ENCODE peak calls at places on chromosomes 5 and 9, in five cellular contexts. G is endothelial cell; T is 8988T; S is CD8-positive, alpha-beta memory T cell; Q is activated T-cell treated with anti-CD3 and anti-CD28 coated beads for 1 hour. L is an unnamed sample.

GRCh38 chr5:78004559-78004958 is 228.4 kb upstream of the TBCA start:
- DNase-seq in S (no peak), T (no peak), Q (no peak), G (no peak), L (no peak)

GRCh38 chr5:149358294-149358651 is 427 bp downstream of the PCYOX1L start:
- DNase-seq in Q (no peak), G (peak), T (no peak), S (peak), L (peak)

GRCh38 chr9:37395663-37396062 is 26.8 kb upstream of the GRHPR start:
- DNase-seq in S (no peak), G (no peak), T (no peak), Q (no peak), L (no peak)

GRCh38 chr5:31783762-31784161 is 144.8 kb downstream of the PDZD2 start:
- DNase-seq in T (no peak), G (no peak), Q (no peak), S (no peak), L (no peak)

GRCh38 chr5:13322769-13323168 is 621.7 kb downstream of the DNAH5 start:
- DNase-seq in Q (no peak), T (no peak), G (no peak), S (no peak), L (no peak)

GRCh38 chr5:115424030-115424429 is 120.5 kb downstream of the FEM1C start:
- DNase-seq in T (no peak), Q (no peak), G (no peak), S (no peak), L (no peak)

GRCh38 chr9:21102311-21102710 is 24.6 kb upstream of the IFNB1 start:
- DNase-seq in G (no peak), T (no peak), Q (no peak), S (no peak), L (no peak)

GRCh38 chr5:37738057-37738691 is 101.7 kb downstream of the GDNF start:
- DNase-seq in T (no peak), G (no peak), S (no peak), Q (no peak), L (peak)

GRCh38 chr5:129460951-129461815 is 1.1 kb downstream of the ADAMTS19 start:
- DNase-seq in G (peak), S (no peak), Q (no peak), T (no peak), L (peak)

GRCh38 chr5:7080501-7080900 is 315.4 kb upstream of the ADCY2 start:
- DNase-seq in Q (no peak), T (no peak), S (no peak), G (no peak), L (no peak)

GRCh38 chr9:8706546-8706945 is 907.0 kb upstream of the DMAC1 start:
- DNase-seq in Q (no peak), T (no peak), G (no peak), S (no peak), L (no peak)

GRCh38 chr5:78648359-78649219 is at the start of gene LHFPL2:
- DNase-seq in S (no peak), G (peak), T (peak), Q (no peak), L (peak)

GRCh38 chr9:37005517-37006140 is 28.4 kb downstream of the PAX5 start:
- DNase-seq in S (no peak), Q (no peak), T (no peak), G (no peak), L (no peak)

GRCh38 chr5:40762716-40763115 is 7.0 kb upstream of the TTC33 start:
- DNase-seq in T (no peak), S (no peak), Q (no peak), G (no peak), L (no peak)

GRCh38 chr5:140214831-140215230 is 39.8 kb downstream of the CYSTM1 start:
- DNase-seq in Q (no peak), S (no peak), T (no peak), G (no peak), L (no peak)

GRCh38 chr9:5392285-5392684 is 45.4 kb downstream of the PLGRKT start:
- DNase-seq in T (no peak), Q (no peak), G (no peak), S (no peak), L (no peak)

GRCh38 chr5:109468737-109469420 is 59.1 kb upstream of the PJA2 start:
- DNase-seq in S (peak), Q (peak), G (peak), T (no peak), L (peak)

GRCh38 chr9:96171749-96172148 is 130.2 kb downstream of the HSD17B3 start:
- DNase-seq in G (no peak), S (no peak), T (no peak), Q (no peak), L (no peak)

GRCh38 chr5:6682239-6682638 is 31.0 kb upstream of the TENT4A start:
- DNase-seq in Q (no peak), G (no peak), T (no peak), S (no peak), L (no peak)

GRCh38 chr5:147187163-147187562 is 47.7 kb upstream of the STK32A start:
- DNase-seq in T (no peak), S (no peak), Q (no peak), G (no peak), L (no peak)

GRCh38 chr9:71725590-71726338 is 42.5 kb downstream of the CEMIP2 start:
- DNase-seq in T (no peak), G (no peak), S (no peak), Q (no peak), L (no peak)

GRCh38 chr5:154520861-154521453 is 42.9 kb upstream of the HAND1 start:
- DNase-seq in S (no peak), Q (no peak), T (peak), G (peak), L (peak)

GRCh38 chr5:9149988-9150387 is 395.9 kb downstream of the SEMA5A start:
- DNase-seq in T (no peak), S (no peak), G (no peak), Q (no peak), L (no peak)

GRCh38 chr5:111762895-111763294 is 5.9 kb upstream of the NREP start:
- DNase-seq in G (no peak), T (no peak), S (no peak), Q (no peak), L (no peak)

GRCh38 chr9:6667633-6668280 is 22.2 kb upstream of the GLDC start:
- DNase-seq in G (no peak), T (no peak), S (no peak), Q (no peak), L (no peak)

GRCh38 chr9:426976-427375 is 212.3 kb downstream of the DOCK8 start:
- DNase-seq in S (no peak), Q (no peak), T (no peak), G (no peak), L (no peak)